ENCODE peak calls at places on chromosomes 12 and 14, in five cellular contexts. K, I, B, P and R are unnamed samples.
A peak's percentile ranks its signal among the peaks of the same experiment; 100 is the strongest.

GRCh38 chr12:80494836-80495235 is 50.8 kb downstream of the PTPRQ start:
- DNase-seq in K (no peak), B (no peak), I (no peak), P (no peak), R (no peak)

GRCh38 chr12:53989227-53990113 is 4.5 kb downstream of the HOXC10 start:
- DNase-seq in I (peak; percentile 77), K (no peak), P (no peak), B (peak; percentile 71), R (no peak)

GRCh38 chr14:50792634-50793068 is 38.3 kb downstream of the NIN start:
- DNase-seq in K (no peak), B (no peak), I (no peak), P (no peak), R (no peak)

GRCh38 chr12:101892794-101893193 is 15.4 kb downstream of the DRAM1 start:
- DNase-seq in K (no peak), B (no peak), P (no peak), I (no peak), R (no peak)

GRCh38 chr12:29082522-29082921 is 66.6 kb upstream of the FAR2 start:
- DNase-seq in K (no peak), B (no peak), I (no peak), P (no peak), R (no peak)

GRCh38 chr12:26179829-26180228 is 15.5 kb upstream of the SSPN start:
- DNase-seq in P (no peak), I (no peak), B (no peak), K (no peak), R (no peak)

GRCh38 chr14:42703501-42703900 is 1096.8 kb downstream of the LRFN5 start:
- DNase-seq in I (no peak), B (no peak), K (no peak), P (no peak), R (no peak)

GRCh38 chr12:8943565-8944186 is 5.8 kb downstream of the M6PR start:
- DNase-seq in K (no peak), B (no peak), I (no peak), P (no peak), R (no peak)

GRCh38 chr12:13666806-13667205 is 314.6 kb downstream of the GRIN2B start:
- DNase-seq in I (no peak), B (peak; percentile 9), P (no peak), K (no peak), R (no peak)

GRCh38 chr14:97056086-97056485 is 258.9 kb downstream of the VRK1 start:
- DNase-seq in P (no peak), K (no peak), I (no peak), B (no peak), R (no peak)

GRCh38 chr12:72010365-72010764 is 71.7 kb downstream of the TPH2 start:
- DNase-seq in P (no peak), I (no peak), B (no peak), K (no peak), R (no peak)

DNA sequence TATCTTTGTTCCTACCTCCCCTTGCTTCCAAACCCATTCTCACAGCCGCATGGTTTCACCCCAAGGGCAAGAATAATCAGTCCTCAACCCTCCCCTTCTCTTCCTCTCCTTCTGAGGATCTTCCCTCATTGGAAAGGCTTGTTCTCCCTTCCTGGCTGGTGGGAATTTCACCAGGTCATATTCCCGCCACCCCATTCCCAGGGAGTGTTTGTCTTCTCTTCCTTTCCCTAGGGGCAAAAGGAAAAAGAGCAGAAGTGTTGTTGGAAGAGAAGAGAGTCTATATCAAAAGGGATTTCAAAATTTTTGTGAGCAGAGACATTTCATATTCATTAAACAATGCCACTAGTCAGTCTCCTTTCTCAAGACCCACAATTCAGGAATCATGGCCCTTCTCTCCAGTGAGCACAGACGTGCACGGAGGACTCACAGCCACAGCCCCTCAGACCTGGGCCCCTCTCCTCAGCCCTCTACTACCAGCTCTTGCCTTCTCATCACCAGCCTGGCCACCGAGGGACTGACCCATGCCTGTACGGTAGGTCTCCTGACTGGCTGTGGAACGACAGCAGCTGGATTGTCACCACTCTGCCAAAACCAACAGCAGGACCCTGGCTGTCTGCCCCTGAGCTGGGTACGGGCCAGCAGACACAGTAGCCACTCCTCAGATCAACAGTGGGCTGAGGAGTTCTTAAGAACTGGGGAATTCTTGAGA is 176.7 kb downstream of the ANO2 start:
- DNase-seq in I (no peak), P (peak; percentile 36), K (peak; percentile 76), B (no peak), R (no peak)
- H3K4me1 ChIP-seq in I (no peaks in the 10 kb centered on the region), P (peaks cover 14% of the 10 kb centered on the region), K (peaks cover 10% of the 10 kb centered on the region), B (peaks cover 4% of the 10 kb centered on the region), R (no peaks in the 10 kb centered on the region)

GRCh38 chr14:93994919-93995682 is 2.0 kb upstream of the CCDC197 start:
- DNase-seq in K (no peak), P (peak; percentile 62), B (no peak), I (peak; percentile 56), R (no peak)
- H3K27ac ChIP-seq in K (no peak overlapping the region), P (peak overlapping the region; percentile 91), B (no peak overlapping the region), I (no peak overlapping the region), R (no peak overlapping the region)

GRCh38 chr14:105324080-105324778 is 9.7 kb downstream of the PACS2 start:
- DNase-seq in K (no peak), P (no peak), B (peak; percentile 55), I (no peak), R (no peak)
- H3K4me1 ChIP-seq in K (peaks cover 21% of the 10 kb centered on the region), P (peaks cover 36% of the 10 kb centered on the region), B (peaks cover 32% of the 10 kb centered on the region), I (no peaks in the 10 kb centered on the region), R (no peaks in the 10 kb centered on the region)

GRCh38 chr12:57695770-57696432 is 2.0 kb downstream of the OS9 start:
- DNase-seq in I (no peak), K (no peak), B (no peak), P (no peak), R (no peak)

GRCh38 chr12:57692500-57692899 is 1.4 kb upstream of the OS9 start:
- DNase-seq in K (no peak), B (no peak), P (no peak), I (no peak), R (no peak)

GRCh38 chr12:57694459-57695019 is 607 bp downstream of the OS9 start:
- DNase-seq in P (no peak), B (peak; percentile 58), I (no peak), K (no peak), R (no peak)

GRCh38 chr12:57693317-57693658 is 644 bp upstream of the OS9 start:
- DNase-seq in B (peak; percentile 4), I (no peak), K (no peak), P (no peak), R (no peak)

GRCh38 chr12:57693659-57694458 is at the start of gene OS9:
- DNase-seq in P (peak; percentile 98), K (peak; percentile 94), I (peak; percentile 100), B (peak; percentile 99), R (peak; percentile 98)
- H3K27ac ChIP-seq in P (peak within 1 kb of the TSS; percentile 81), K (peak within 1 kb of the TSS; percentile 88), I (peak within 1 kb of the TSS; percentile 84), B (peak within 1 kb of the TSS; percentile 24), R (peak within 1 kb of the TSS; percentile 95)

DNA sequence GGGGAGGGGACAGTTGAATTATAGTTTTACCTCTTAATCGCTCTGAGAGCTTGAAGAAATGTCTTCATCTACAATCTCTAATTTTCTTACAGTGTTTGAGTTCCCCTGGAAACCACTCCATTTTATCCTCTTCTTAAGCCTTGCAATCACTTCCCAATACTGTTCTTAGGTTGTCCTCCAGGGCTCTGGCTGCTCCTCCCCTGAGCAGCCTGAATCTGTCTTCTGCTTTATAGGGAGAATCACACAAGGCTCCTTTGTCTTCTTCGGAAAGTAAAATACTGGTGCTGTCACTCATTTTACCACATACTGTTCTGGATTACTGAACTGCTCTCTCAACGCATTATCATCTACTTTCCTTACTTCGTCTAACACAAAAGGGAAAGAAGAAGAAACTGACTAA is 133.8 kb downstream of the MDGA2 start:
- DNase-seq in K (no peak), P (no peak), I (no peak), B (peak; percentile 45), R (no peak)
- H3K4me1 ChIP-seq in K (no peaks in the 10 kb centered on the region), P (no peaks in the 10 kb centered on the region), I (no peaks in the 10 kb centered on the region), B (peaks cover 16% of the 10 kb centered on the region), R (no peaks in the 10 kb centered on the region)

GRCh38 chr14:70700955-70701354 is 59.2 kb downstream of the TTC9 start:
- DNase-seq in B (no peak), K (no peak), P (no peak), I (no peak), R (no peak)
- H3K27ac ChIP-seq in B (no peak overlapping the region), K (no peak overlapping the region), P (no peak overlapping the region), I (no peak overlapping the region), R (no peak overlapping the region)